ENCODE peak calls at places on chromosome 22, in seven cellular contexts. D is DMS153; O is activated naive CD8-positive, alpha-beta T cell treated with anti-CD3 and anti-CD28 coated beads, Interleukin-2, amount 50 U/mL, for 16 hours; A is activated T-helper 1 cell treated with anti-CD3 and anti-CD28 coated beads, Interleukin-2, amount 50 U/mL, for 16 hours; W is stimulated activated CD4-positive, alpha-beta T cell treated with anti-CD3 and anti-CD28 coated beads, TNF-alpha, amount 100 ng/mL, for 1 hour; Y is cardiac fibroblast; K is sigmoid colon. X is an unnamed sample.

GRCh38 chr22:41256898-41257260 is 16.1 kb upstream of the CHADL start:
- DNase-seq in D (no peak), O (no peak), A (no peak), W (no peak), Y (peak; percentile 14), K (no peak), X (no peak)

GRCh38 chr22:44730490-44731356 is 21.7 kb upstream of the ARHGAP8 start:
- DNase-seq in D (no peak), O (no peak), A (no peak), W (no peak), Y (no peak), K (no peak), X (no peak)

GRCh38 chr22:38454361-38455062 is 487 bp downstream of the KCNJ4 start:
- DNase-seq in D (no peak), O (no peak), A (no peak), W (no peak), Y (no peak), K (no peak), X (no peak)

GRCh38 chr22:31901388-31902137 is 42.8 kb upstream of the YWHAH start:
- DNase-seq in D (no peak), O (no peak), A (no peak), W (no peak), Y (no peak), K (no peak), X (no peak)

GRCh38 chr22:42056757-42057511 is 13.7 kb downstream of the NAGA start:
- DNase-seq in D (no peak), O (no peak), A (no peak), W (no peak), Y (no peak), K (no peak), X (no peak)

GRCh38 chr22:19178065-19178658 is 374 bp downstream of the SLC25A1 start:
- DNase-seq in D (no peak), O (peak; percentile 32), A (peak; percentile 48), W (no peak), Y (peak; percentile 36), K (peak; percentile 80), X (peak; percentile 52)

GRCh38 chr22:50641696-50642607 is 14.0 kb upstream of the ARSA start:
- DNase-seq in D (no peak), O (no peak), A (no peak), W (no peak), Y (peak; percentile 30), K (peak; percentile 64), X (no peak)

GRCh38 chr22:45240810-45241631 is at the start of gene KIAA0930:
- DNase-seq in D (peak; percentile 56), O (peak; percentile 51), A (peak; percentile 72), W (peak; percentile 64), Y (peak; percentile 69), K (peak; percentile 93), X (peak; percentile 56)

GRCh38 chr22:50513175-50513574 is 5.2 kb downstream of the NCAPH2 start:
- DNase-seq in D (no peak), O (no peak), A (no peak), W (no peak), Y (no peak), K (no peak), X (no peak)

GRCh38 chr22:40487663-40488249 is 117.4 kb downstream of the SGSM3 start:
- DNase-seq in D (peak; percentile 7), O (no peak), A (no peak), W (no peak), Y (peak; percentile 47), K (no peak), X (peak; percentile 65)

GRCh38 chr22:37162221-37163095 is 12.7 kb upstream of the IL2RB start:
- DNase-seq in D (no peak), O (peak; percentile 50), A (peak; percentile 59), W (peak; percentile 26), Y (no peak), K (no peak), X (no peak)

GRCh38 chr22:25874327-25874726 is 132.3 kb downstream of the MYO18B start:
- DNase-seq in D (no peak), O (no peak), A (no peak), W (no peak), Y (no peak), K (no peak), X (peak; percentile 9)

GRCh38 chr22:38881464-38881871 is 9.5 kb upstream of the CBX6 start:
- DNase-seq in D (no peak), O (no peak), A (no peak), W (no peak), Y (peak; percentile 83), K (peak; percentile 90), X (no peak)

GRCh38 chr22:27686534-27686933 is 115.0 kb downstream of the MN1 start:
- DNase-seq in D (no peak), O (no peak), A (no peak), W (no peak), Y (peak; percentile 90), K (peak; percentile 84), X (no peak)

GRCh38 chr22:24155597-24156145 is 25.6 kb upstream of the SUSD2 start:
- DNase-seq in D (no peak), O (no peak), A (no peak), W (no peak), Y (peak; percentile 62), K (peak; percentile 94), X (peak; percentile 53)

GRCh38 chr22:36055376-36056310 is 27.0 kb upstream of the RBFOX2 start:
- DNase-seq in D (no peak), O (no peak), A (no peak), W (no peak), Y (no peak), K (no peak), X (no peak)

GRCh38 chr22:44712962-44713361 is 11.0 kb downstream of the PRR5 start:
- DNase-seq in D (no peak), O (no peak), A (no peak), W (no peak), Y (no peak), K (no peak), X (no peak)

GRCh38 chr22:31896472-31896871 is 47.9 kb upstream of the YWHAH start:
- DNase-seq in D (no peak), O (no peak), A (no peak), W (no peak), Y (no peak), K (no peak), X (no peak)

GRCh38 chr22:21641417-21641794 is 696 bp upstream of the SDF2L1 start:
- DNase-seq in D (no peak), O (no peak), A (no peak), W (no peak), Y (peak; percentile 70), K (no peak), X (peak; percentile 77)

GRCh38 chr22:37056246-37056645 is 4.7 kb downstream of the KCTD17 start:
- DNase-seq in D (no peak), O (no peak), A (no peak), W (no peak), Y (no peak), K (no peak), X (no peak)

GRCh38 chr22:27090595-27090994 is 433.2 kb downstream of the MIAT start:
- DNase-seq in D (no peak), O (no peak), A (no peak), W (no peak), Y (no peak), K (no peak), X (no peak)

GRCh38 chr22:32576553-32577255 is 102.1 kb downstream of the FBXO7 start:
- DNase-seq in D (peak; percentile 72), O (no peak), A (no peak), W (no peak), Y (no peak), K (no peak), X (no peak)

GRCh38 chr22:50217543-50218152 is 16.8 kb downstream of the SELENOO start:
- DNase-seq in D (no peak), O (no peak), A (no peak), W (no peak), Y (no peak), K (no peak), X (no peak)

GRCh38 chr22:19889951-19890350 is 35.3 kb upstream of the GNB1L start:
- DNase-seq in D (no peak), O (no peak), A (no peak), W (no peak), Y (no peak), K (no peak), X (no peak)

GRCh38 chr22:39716534-39716933 is 146.0 kb downstream of the CACNA1I start:
- DNase-seq in D (no peak), O (no peak), A (no peak), W (no peak), Y (no peak), K (no peak), X (no peak)

GRCh38 chr22:38412435-38413084 is 42.4 kb downstream of the KCNJ4 start:
- DNase-seq in D (no peak), O (no peak), A (no peak), W (no peak), Y (no peak), K (peak; percentile 61), X (peak; percentile 91)

GRCh38 chr22:37501610-37502341 is 15.6 kb upstream of the MFNG start:
- DNase-seq in D (peak; percentile 87), O (no peak), A (no peak), W (no peak), Y (peak; percentile 92), K (no peak), X (no peak)

GRCh38 chr22:43393845-43394474 is 17.9 kb upstream of the MPPED1 start:
- DNase-seq in D (no peak), O (no peak), A (no peak), W (no peak), Y (no peak), K (no peak), X (no peak)

GRCh38 chr22:46149493-46149997 is 781 bp upstream of the PPARA start:
- DNase-seq in D (peak; percentile 42), O (no peak), A (peak; percentile 22), W (no peak), Y (no peak), K (peak; percentile 84), X (peak; percentile 53)

GRCh38 chr22:23856721-23857605 is 712 bp upstream of the SLC2A11 start:
- DNase-seq in D (no peak), O (no peak), A (no peak), W (no peak), Y (peak; percentile 40), K (peak; percentile 81), X (peak; percentile 94)

GRCh38 chr22:47125603-47126002 is 363.2 kb downstream of the TBC1D22A start:
- DNase-seq in D (no peak), O (no peak), A (no peak), W (no peak), Y (no peak), K (no peak), X (peak; percentile 37)

X was measured in trophoblast cell.